ENCODE peak calls at places on chromosomes 12 and 14, in six cellular contexts. X, R, E, Z, A and Q are unnamed samples.

GRCh38 chr12:75889214-75889613 is 142.4 kb downstream of the PHLDA1 start:
- DNase-seq in X (no peak), R (no peak), E (peak), Z (no peak), A (no peak), Q (no peak)

GRCh38 chr14:69600304-69600891 is 11.0 kb upstream of the SUSD6 start:
- DNase-seq in X (no peak), R (no peak), E (no peak), Z (no peak), A (no peak), Q (no peak)

GRCh38 chr14:45946251-45946650 is 693.2 kb upstream of the MIS18BP1 start:
- DNase-seq in X (no peak), R (no peak), E (no peak), Z (no peak), A (no peak), Q (no peak)

GRCh38 chr12:18703916-18704315 is 33.9 kb downstream of the PLCZ1 start:
- DNase-seq in X (no peak), R (no peak), E (no peak), Z (no peak), A (no peak), Q (no peak)

GRCh38 chr12:106851306-106851705 is 76.8 kb downstream of the RIC8B start:
- DNase-seq in X (peak), R (no peak), E (no peak), Z (no peak), A (no peak), Q (no peak)

GRCh38 chr14:93970589-93970966 is 5.8 kb downstream of the ASB2 start:
- DNase-seq in X (peak), R (no peak), E (no peak), Z (no peak), A (peak), Q (peak)

GRCh38 chr12:99553461-99553860 is 94.1 kb upstream of the GARIN6 start:
- DNase-seq in X (no peak), R (no peak), E (no peak), Z (no peak), A (no peak), Q (no peak)

GRCh38 chr14:53619625-53620324 is 336.9 kb downstream of the BMP4 start:
- DNase-seq in X (no peak), R (no peak), E (no peak), Z (no peak), A (no peak), Q (no peak)

GRCh38 chr12:130813949-130814348 is 25.1 kb downstream of the STX2 start:
- DNase-seq in X (no peak), R (no peak), E (no peak), Z (no peak), A (no peak), Q (no peak)

GRCh38 chr14:105974902-105975301 is 448.5 kb downstream of the TMEM121 start:
- DNase-seq in X (no peak), R (no peak), E (no peak), Z (no peak), A (peak), Q (peak)

GRCh38 chr12:123271182-123271491 is 519 bp downstream of the CDK2AP1 start:
- DNase-seq in X (peak), R (no peak), E (peak), Z (peak), A (peak), Q (peak)

GRCh38 chr12:8996682-8997405 is 7.5 kb downstream of the KLRG1 start:
- DNase-seq in X (peak), R (no peak), E (no peak), Z (no peak), A (no peak), Q (no peak)

GRCh38 chr12:87270894-87271293 is 758.3 kb downstream of the C12orf50 start:
- DNase-seq in X (no peak), R (no peak), E (no peak), Z (peak), A (no peak), Q (no peak)

GRCh38 chr14:101588990-101589389 is 27.7 kb downstream of the DIO3 start:
- DNase-seq in X (peak), R (no peak), E (no peak), Z (no peak), A (no peak), Q (no peak)

GRCh38 chr14:49303952-49304516 is 282.1 kb downstream of the RPS29 start:
- DNase-seq in X (peak), R (no peak), E (no peak), Z (peak), A (no peak), Q (no peak)

GRCh38 chr12:62466018-62466595 is 519 bp upstream of the MON2 start:
- DNase-seq in X (peak), R (no peak), E (peak), Z (no peak), A (peak), Q (no peak)

GRCh38 chr12:132397152-132397933 is 68.0 kb upstream of the GALNT9 start:
- DNase-seq in X (no peak), R (no peak), E (no peak), Z (no peak), A (no peak), Q (no peak)

GRCh38 chr12:51820721-51821422 is 27.6 kb downstream of the FIGNL2 start:
- DNase-seq in X (no peak), R (no peak), E (peak), Z (peak), A (peak), Q (peak)

GRCh38 chr14:40656301-40656700 is 950.4 kb upstream of the LRFN5 start:
- DNase-seq in X (no peak), R (no peak), E (no peak), Z (no peak), A (no peak), Q (no peak)

GRCh38 chr12:15599266-15600037 is 189.7 kb downstream of the EPS8 start:
- DNase-seq in X (no peak), R (no peak), E (no peak), Z (no peak), A (no peak), Q (no peak)

GRCh38 chr12:116812238-116812637 is 69.0 kb downstream of the HRK start:
- DNase-seq in X (no peak), R (no peak), E (no peak), Z (no peak), A (no peak), Q (no peak)

GRCh38 chr12:40749863-40750262 is 57.6 kb downstream of the CNTN1 start:
- DNase-seq in X (no peak), R (no peak), E (no peak), Z (no peak), A (no peak), Q (no peak)

GRCh38 chr12:47835017-47835830 is 15.5 kb upstream of the HDAC7 start:
- DNase-seq in X (no peak), R (no peak), E (no peak), Z (no peak), A (no peak), Q (no peak)

GRCh38 chr12:93509506-93509905 is 42.2 kb downstream of the MRPL42 start:
- DNase-seq in X (no peak), R (no peak), E (no peak), Z (no peak), A (no peak), Q (no peak)

GRCh38 chr12:51893786-51894185 is 5.9 kb downstream of the ANKRD33 start:
- DNase-seq in X (no peak), R (no peak), E (no peak), Z (no peak), A (no peak), Q (no peak)

GRCh38 chr12:107832441-107832840 is 57.9 kb downstream of the ASCL4 start:
- DNase-seq in X (no peak), R (no peak), E (no peak), Z (no peak), A (no peak), Q (no peak)

GRCh38 chr14:45891417-45892080 is 638.5 kb upstream of the MIS18BP1 start:
- DNase-seq in X (peak), R (no peak), E (no peak), Z (peak), A (no peak), Q (no peak)

GRCh38 chr12:109804820-109805761 is 28.1 kb downstream of the TRPV4 start:
- DNase-seq in X (peak), R (no peak), E (peak), Z (peak), A (peak), Q (peak)

GRCh38 chr14:88775532-88775931 is 17.2 kb downstream of the EML5 start:
- DNase-seq in X (no peak), R (no peak), E (no peak), Z (no peak), A (no peak), Q (no peak)

GRCh38 chr12:45546545-45546944 is 183.0 kb upstream of the ARID2 start:
- DNase-seq in X (no peak), R (no peak), E (no peak), Z (no peak), A (no peak), Q (no peak)

GRCh38 chr12:59820594-59821011 is 224.8 kb downstream of the SLC16A7 start:
- DNase-seq in X (no peak), R (no peak), E (no peak), Z (no peak), A (no peak), Q (no peak)

GRCh38 chr12:3236345-3237153 is 159.4 kb downstream of the TSPAN9 start:
- DNase-seq in X (peak), R (no peak), E (no peak), Z (no peak), A (no peak), Q (no peak)

GRCh38 chr14:63752449-63753169 is 24.7 kb upstream of the SGPP1 start:
- DNase-seq in X (no peak), R (no peak), E (no peak), Z (no peak), A (no peak), Q (no peak)